ENCODE peak calls at places on chromosomes 11 and 22, in seven cellular contexts. K is A549, P is transverse colon, W is ovary, T is stomach, H is SK-N-SH, I is HepG2. U is an unnamed sample.

GRCh38 chr22:30591191-30591587 is 521 bp downstream of the PES1 start:
- DNase-seq in K (no peak), P (no peak), W (no peak), T (no peak), H (no peak), I (no peak), U (no peak)

GRCh38 chr22:22397875-22398524 is 110.5 kb downstream of the ZNF280B start:
- DNase-seq in K (no peak), P (no peak), W (no peak), T (no peak), H (no peak), I (no peak), U (no peak)

GRCh38 chr11:131668867-131669780 is 298.7 kb downstream of the NTM start:
- DNase-seq in K (peak), P (peak), W (no peak), T (peak), H (peak), I (peak), U (no peak)

GRCh38 chr11:133934096-133934495 is 22.7 kb downstream of the IGSF9B start:
- DNase-seq in K (no peak), P (no peak), W (no peak), T (no peak), H (no peak), I (no peak), U (no peak)

GRCh38 chr11:129215506-129216245 is 23.6 kb upstream of the ARHGAP32 start:
- DNase-seq in K (no peak), P (no peak), W (no peak), T (no peak), H (no peak), I (no peak), U (no peak)

GRCh38 chr11:43948341-43949185 is 6.1 kb downstream of the C11orf96 start:
- DNase-seq in K (no peak), P (no peak), W (no peak), T (no peak), H (no peak), I (no peak), U (no peak)

GRCh38 chr22:30637701-30638114 is 2.1 kb downstream of the SLC35E4 start:
- DNase-seq in K (no peak), P (no peak), W (no peak), T (no peak), H (peak), I (no peak), U (no peak)

GRCh38 chr11:11039249-11039965 is 181.6 kb upstream of the ZBED5 start:
- DNase-seq in K (no peak), P (no peak), W (no peak), T (no peak), H (no peak), I (no peak), U (no peak)

GRCh38 chr11:104968365-104968855 is at the start of gene CASP4:
- DNase-seq in K (peak), P (peak), W (no peak), T (no peak), H (peak), I (peak), U (peak)

GRCh38 chr11:14059491-14059890 is 97.0 kb downstream of the SPON1 start:
- DNase-seq in K (no peak), P (no peak), W (no peak), T (no peak), H (no peak), I (no peak), U (no peak)

GRCh38 chr11:65476632-65477270 is 22.1 kb upstream of the MALAT1 start:
- DNase-seq in K (no peak), P (peak), W (peak), T (peak), H (no peak), I (no peak), U (no peak)

GRCh38 chr11:65478411-65479183 is 20.2 kb upstream of the MALAT1 start:
- DNase-seq in K (no peak), P (peak), W (peak), T (peak), H (no peak), I (no peak), U (no peak)

GRCh38 chr11:65477271-65478029 is 21.4 kb upstream of the MALAT1 start:
- DNase-seq in K (peak), P (peak), W (peak), T (peak), H (peak), I (peak), U (peak)

GRCh38 chr11:65482306-65482850 is 16.5 kb upstream of the MALAT1 start:
- DNase-seq in K (no peak), P (no peak), W (no peak), T (no peak), H (no peak), I (no peak), U (no peak)

GRCh38 chr11:65479184-65480145 is 19.4 kb upstream of the MALAT1 start:
- DNase-seq in K (peak), P (peak), W (peak), T (peak), H (peak), I (no peak), U (no peak)
- TF ChIP-seq EP300 in K (no peak), P (no peak), W (no peak), T (peak), H (no peak), I (no peak), U (peak)

DNA sequence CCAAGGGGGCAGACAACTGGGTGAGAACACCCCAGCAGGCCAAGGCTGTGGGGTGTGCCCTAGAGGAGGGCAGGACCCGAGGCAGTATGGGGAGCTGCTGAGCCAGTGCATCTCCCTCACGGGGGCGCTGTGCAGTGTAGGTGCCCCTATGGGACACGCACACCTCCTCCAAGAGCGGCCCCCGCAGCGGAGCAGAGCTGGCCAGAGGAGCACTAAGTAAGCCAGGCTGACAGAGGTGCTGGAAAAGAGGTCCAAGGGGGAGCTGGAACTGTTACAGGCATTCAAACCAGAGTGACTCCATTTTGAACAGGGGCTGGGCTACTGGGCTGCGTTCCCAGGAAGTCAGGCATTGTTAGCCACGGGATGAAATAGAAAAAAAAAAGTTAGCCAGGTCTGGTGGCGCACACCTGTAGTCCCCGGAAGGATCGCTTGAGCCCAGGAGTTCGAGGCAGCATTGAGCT is 41.8 kb downstream of the TST start:
- DNase-seq in K (peak), P (peak), W (peak), T (peak), H (peak), I (peak), U (peak)
- TF ChIP-seq CTCF in K (peak), P (peak), W (no peak), T (no peak), H (peak), I (peak), U (peak)

DNA sequence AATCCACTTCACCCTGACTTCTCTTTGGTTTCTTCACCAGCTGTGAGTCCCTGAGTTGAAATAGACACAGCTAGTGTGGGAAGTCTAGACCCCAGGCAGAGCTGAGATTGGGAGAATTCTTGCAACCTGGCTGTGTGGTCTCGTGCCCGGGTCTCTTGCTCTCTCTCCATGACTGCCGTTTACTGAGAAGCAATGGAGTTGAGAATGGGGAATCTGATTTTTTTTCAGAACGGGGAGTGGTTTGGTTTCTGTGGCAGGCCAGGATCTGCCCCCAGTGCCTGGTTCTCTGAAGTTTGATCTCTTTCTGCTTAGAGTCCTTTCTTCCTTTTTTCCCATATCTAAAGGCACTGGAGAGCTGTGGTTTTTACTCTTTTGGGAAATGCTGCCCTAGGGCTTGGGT is 1.5 kb downstream of the SIDT2 start:
- DNase-seq in K (no peak), P (no peak), W (peak), T (peak), H (peak), I (no peak), U (no peak)
- TF ChIP-seq EP300 in K (no peak), P (no peak), W (no peak), T (no peak), H (no peak), I (no peak), U (peak)

GRCh38 chr11:68798221-68798813 is 43.4 kb downstream of the CPT1A start:
- DNase-seq in K (no peak), P (peak), W (peak), T (no peak), H (peak), I (peak), U (peak)
- TF ChIP-seq CTCF in K (peak), P (peak), W (peak), T (no peak), H (peak), I (peak), U (peak)

GRCh38 chr11:26087095-26087935 is 244.6 kb upstream of the ANO3 start:
- DNase-seq in K (no peak), P (no peak), W (no peak), T (no peak), H (no peak), I (no peak), U (no peak)
- TF ChIP-seq EP300 in K (no peak), P (no peak), W (no peak), T (no peak), H (no peak), I (no peak), U (no peak)

DNA sequence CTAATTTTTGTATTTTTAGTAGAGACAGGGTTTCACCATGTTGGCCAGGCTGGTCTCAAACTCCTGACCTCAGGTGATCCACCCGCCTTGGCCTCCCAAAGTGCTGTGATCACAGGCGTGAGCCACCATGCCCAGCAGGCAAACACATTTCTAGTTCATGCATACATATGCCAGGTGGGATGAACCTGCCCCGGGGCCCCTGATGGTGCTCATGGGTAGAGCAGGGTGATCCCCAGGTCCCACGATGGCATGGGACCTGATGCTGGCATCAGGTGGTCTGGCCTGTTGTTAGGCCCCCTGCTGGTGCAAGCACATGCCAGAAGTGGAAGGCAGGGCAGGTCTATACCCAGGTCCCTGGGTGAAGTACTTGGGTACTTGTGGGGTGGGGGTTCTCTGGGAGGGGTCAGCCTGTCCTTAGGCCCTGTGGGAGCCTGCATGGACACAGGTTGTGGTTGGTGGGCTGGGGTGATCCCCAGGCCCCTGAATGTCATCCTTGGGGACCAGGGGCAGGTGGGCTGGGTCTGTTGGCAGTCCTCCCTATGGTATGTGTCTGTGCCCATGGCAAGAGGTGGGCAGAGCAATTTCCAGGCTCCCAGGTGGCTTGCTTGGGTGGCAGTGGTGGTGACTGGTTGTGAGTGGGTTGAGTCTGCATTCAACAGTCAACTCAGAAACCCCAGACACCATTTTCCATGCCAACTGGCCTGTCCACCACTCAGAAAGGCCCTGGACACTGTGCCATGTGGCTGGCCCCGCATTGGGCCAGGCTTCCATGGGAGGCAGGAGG is 9.6 kb upstream of the RGL4 start:
- DNase-seq in K (no peak), P (no peak), W (no peak), T (peak), H (no peak), I (no peak), U (peak)
- TF ChIP-seq CTCF in K (no peak), P (no peak), W (no peak), T (no peak), H (no peak), I (no peak), U (no peak)

U was measured in tibial nerve.